ENCODE peak calls at places on chromosomes 3 and 15, in seven cellular contexts. N is H9, P is mesendoderm, X is neuronal stem cell, F is IMR-90, A is H1, H is mesenchymal stem cell. D is an unnamed sample.

GRCh38 chr15:60370105-60370803 is 27.5 kb downstream of the ANXA2 start:
- DNase-seq in A (no peak), N (no peak), F (no peak), H (peak; percentile 25), P (no peak), X (no peak), D (no peak)

GRCh38 chr3:24628523-24629258 is 134.0 kb upstream of the THRB start:
- DNase-seq in X (no peak), P (no peak), A (no peak), F (no peak), N (no peak), H (no peak), D (no peak)

GRCh38 chr15:90540768-90541167 is 11.0 kb downstream of the CRTC3 start:
- DNase-seq in F (no peak), X (no peak), H (no peak), N (no peak), P (no peak), A (no peak), D (no peak)

GRCh38 chr3:183626877-183627594 is 8.4 kb upstream of the KLHL24 start:
- DNase-seq in A (no peak), H (no peak), P (no peak), N (no peak), F (no peak), X (no peak), D (peak; percentile 29)

GRCh38 chr15:90058308-90058707 is 44.0 kb downstream of the IDH2 start:
- DNase-seq in X (no peak), P (no peak), A (no peak), F (no peak), H (no peak), N (no peak), D (no peak)

GRCh38 chr3:77281721-77282120 is 241.8 kb downstream of the ROBO2 start:
- DNase-seq in X (peak; percentile 15), N (peak; percentile 63), P (peak; percentile 37), F (no peak), H (no peak), A (no peak), D (no peak)

GRCh38 chr3:169278092-169278491 is 385.4 kb downstream of the MECOM start:
- DNase-seq in N (no peak), X (no peak), P (no peak), H (no peak), F (no peak), A (no peak), D (no peak)

GRCh38 chr15:38535451-38536200 is 29.0 kb downstream of the RASGRP1 start:
- DNase-seq in P (no peak), A (no peak), N (no peak), F (peak; percentile 60), X (no peak), H (no peak), D (peak; percentile 49)

GRCh38 chr3:171845541-171846284 is 2.6 kb downstream of the TMEM212 start:
- DNase-seq in A (no peak), X (no peak), P (peak; percentile 32), H (no peak), F (no peak), N (no peak), D (no peak)

GRCh38 chr3:23993556-23994246 is 48.6 kb downstream of the NR1D2 start:
- DNase-seq in A (no peak), F (no peak), P (no peak), H (peak; percentile 12), N (no peak), X (no peak), D (no peak)

GRCh38 chr15:46410681-46411080 is 775.9 kb downstream of the SQOR start:
- DNase-seq in N (no peak), H (no peak), F (no peak), A (no peak), P (no peak), X (no peak), D (no peak)

GRCh38 chr3:98977520-98977919 is 76.0 kb upstream of the DCBLD2 start:
- DNase-seq in F (peak; percentile 91), X (no peak), P (no peak), A (no peak), H (peak; percentile 75), N (no peak), D (no peak)

GRCh38 chr15:100769975-100770340 is 109.7 kb upstream of the ALDH1A3 start:
- DNase-seq in H (no peak), N (no peak), P (no peak), A (no peak), F (no peak), X (no peak), D (no peak)

GRCh38 chr3:194022052-194022451 is 113.9 kb upstream of the HES1 start:
- DNase-seq in X (no peak), H (no peak), A (no peak), F (no peak), N (no peak), P (no peak), D (no peak)

GRCh38 chr3:143484851-143485512 is 363.3 kb downstream of the SLC9A9 start:
- DNase-seq in N (no peak), P (no peak), H (no peak), X (no peak), A (no peak), F (no peak), D (no peak)

GRCh38 chr3:66465587-66465986 is 35.2 kb downstream of the LRIG1 start:
- DNase-seq in X (no peak), F (no peak), H (no peak), P (no peak), N (no peak), A (no peak), D (no peak)

GRCh38 chr3:120280566-120280965 is 4.5 kb downstream of the GPR156 start:
- DNase-seq in A (no peak), X (no peak), N (no peak), F (no peak), P (no peak), H (no peak), D (no peak)

GRCh38 chr15:95106781-95107180 is 875.4 kb downstream of the MCTP2 start:
- DNase-seq in X (no peak), F (no peak), N (no peak), A (no peak), H (no peak), P (no peak), D (no peak)

GRCh38 chr15:70025413-70026296 is 72.1 kb downstream of the TLE3 start:
- DNase-seq in F (no peak), H (no peak), A (no peak), X (no peak), P (no peak), N (no peak), D (peak; percentile 47)

GRCh38 chr3:129346690-129347440 is 68.2 kb downstream of the HMCES start:
- DNase-seq in N (no peak), X (no peak), F (no peak), A (no peak), P (no peak), H (no peak), D (peak; percentile 85)

GRCh38 chr15:68794307-68794706 is 26.4 kb downstream of the ANP32A start:
- DNase-seq in F (no peak), X (no peak), P (no peak), H (no peak), N (no peak), A (no peak), D (no peak)

DNA sequence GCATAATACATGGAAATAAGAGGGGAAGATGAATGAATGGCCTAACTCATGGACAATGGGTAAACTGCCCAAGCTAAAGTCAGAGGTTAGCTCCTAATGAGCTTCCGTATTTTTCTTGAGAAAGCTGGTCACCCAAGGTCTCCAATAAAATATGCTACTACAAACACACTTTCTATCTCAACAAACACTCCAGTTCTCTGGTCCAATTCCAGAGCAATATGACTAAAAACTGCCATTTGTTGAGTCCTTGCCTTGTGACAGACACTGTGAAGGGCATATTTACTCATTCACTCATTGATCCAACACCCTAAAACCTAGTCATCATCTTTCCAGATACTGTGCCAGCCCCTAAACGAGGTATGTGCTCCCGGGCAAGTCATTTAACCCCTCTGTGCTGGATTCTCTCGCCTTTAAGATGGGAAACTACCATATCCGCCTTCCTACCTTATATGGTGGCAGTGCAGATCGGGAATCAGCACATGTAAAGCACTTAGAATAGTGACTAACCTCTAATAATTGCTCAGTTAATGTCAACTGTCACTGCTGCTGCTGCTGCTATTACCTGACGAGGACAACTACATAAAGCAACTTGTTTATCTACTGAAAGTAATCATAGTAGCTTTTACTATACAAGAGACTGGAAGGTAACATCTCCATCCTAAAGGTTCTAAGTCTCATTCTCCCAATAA is 89.0 kb downstream of the XXYLT1 start:
- DNase-seq in N (no peak), A (no peak), H (peak; percentile 84), F (no peak), X (no peak), P (no peak), D (no peak)
- H4K8ac ChIP-seq in N (no peak overlapping the region), A (no peak overlapping the region), H (no peak overlapping the region), F (peak overlapping the region; percentile 31), X (no peak overlapping the region), P (no peak overlapping the region), D (no peak overlapping the region)

DNA sequence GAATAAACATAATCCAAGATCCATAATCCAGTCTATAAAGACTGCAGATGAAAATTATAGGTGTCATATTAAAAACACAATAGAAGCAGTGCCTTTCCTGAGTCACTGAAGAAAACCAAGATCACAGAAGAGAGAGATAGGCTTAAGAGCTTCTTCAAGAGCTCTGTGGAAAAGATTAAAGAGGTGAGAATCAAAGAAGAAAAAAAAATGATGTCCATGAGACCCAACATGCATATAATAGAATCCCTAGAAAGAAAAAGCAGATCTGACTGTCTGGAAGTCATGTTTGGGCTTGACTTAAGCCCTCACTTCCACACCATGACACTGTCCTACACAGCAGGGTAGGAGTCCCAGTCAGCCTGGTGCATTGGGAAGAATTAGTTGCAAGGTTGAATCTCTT is 205.6 kb upstream of the PROK2 start:
- DNase-seq in H (no peak), A (no peak), F (no peak), N (no peak), P (no peak), X (no peak), D (no peak)
- H3K4me1 ChIP-seq in H (no peaks in the 10 kb centered on the region), A (peaks cover 3% of the 10 kb centered on the region), F (no peaks in the 10 kb centered on the region), N (peaks cover 3% of the 10 kb centered on the region), P (no peaks in the 10 kb centered on the region), X (no peaks in the 10 kb centered on the region), D (peaks cover 2% of the 10 kb centered on the region)

DNA sequence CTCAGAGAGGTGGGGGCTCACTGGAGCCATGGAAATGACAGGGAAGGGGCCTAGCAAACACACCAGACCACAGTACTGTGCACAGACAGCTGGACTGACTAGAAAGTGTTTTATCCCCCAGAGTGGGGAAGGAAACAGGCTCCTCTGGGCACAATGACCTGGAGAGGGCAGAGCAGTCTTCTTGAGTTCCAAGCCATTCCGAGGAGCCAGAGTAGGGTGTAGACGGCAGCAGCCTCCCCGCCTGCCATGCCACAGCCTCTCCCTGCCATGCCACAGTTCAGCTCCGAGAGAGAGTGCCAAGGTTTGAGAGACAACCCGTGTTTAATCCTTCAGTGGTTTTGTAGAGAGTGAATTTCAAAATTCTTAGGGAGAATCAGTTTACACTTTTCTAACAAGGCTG is 3.0 kb downstream of the PODXL2 start:
- DNase-seq in N (no peak), P (no peak), H (no peak), A (no peak), F (no peak), X (no peak), D (no peak)
- H4K8ac ChIP-seq in N (no peak overlapping the region), P (no peak overlapping the region), H (no peak overlapping the region), A (no peak overlapping the region), F (no peak overlapping the region), X (no peak overlapping the region), D (no peak overlapping the region)

DNA sequence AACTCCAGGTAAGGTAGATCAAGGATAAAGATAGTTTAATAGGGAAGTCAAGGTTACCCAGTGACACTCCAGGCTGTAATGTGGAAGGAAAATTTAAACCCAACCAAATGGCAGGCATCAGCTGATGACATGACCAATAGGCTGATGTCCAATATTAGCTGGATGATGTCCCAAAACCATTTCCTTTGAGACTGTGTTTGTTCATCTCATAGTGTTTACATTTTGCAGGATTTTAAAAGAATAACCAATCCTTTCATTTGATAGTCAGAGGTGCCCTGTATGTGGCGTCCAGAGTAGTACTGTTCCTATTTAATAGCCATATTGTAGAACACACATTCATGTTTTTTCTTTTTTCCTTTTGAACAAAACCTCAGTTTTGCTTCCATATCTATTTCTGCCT is 23.3 kb upstream of the TMEM158 start:
- DNase-seq in H (no peak), F (peak; percentile 57), X (no peak), A (no peak), N (no peak), P (no peak), D (no peak)
- H3K4me1 ChIP-seq in H (no peaks in the 10 kb centered on the region), F (peaks cover 10% of the 10 kb centered on the region), X (no peaks in the 10 kb centered on the region), A (peaks cover 6% of the 10 kb centered on the region), N (no peaks in the 10 kb centered on the region), P (no peaks in the 10 kb centered on the region), D (no peaks in the 10 kb centered on the region)